ENCODE peak calls at places on chromosomes 6 and 20, in ten cellular contexts. W is A549, D is thyroid gland, V is IMR-90, I is sigmoid colon, B is HCT116, Y is lower leg skin, T is NB4, U is endothelial cell of umbilical vein, S is gastrocnemius medialis. Z is an unnamed sample.

GRCh38 chr6:83098589-83098988 is 31.1 kb downstream of the DOP1A start:
- DNase-seq in D (no peak), Y (no peak), B (no peak), S (no peak), V (no peak), T (no peak), I (no peak), U (no peak), W (no peak), Z (no peak)

GRCh38 chr20:32457476-32457986 is 99.4 kb downstream of the ASXL1 start:
- DNase-seq in I (peak; percentile 83), T (no peak), V (peak; percentile 56), U (peak; percentile 39), S (no peak), W (peak; percentile 97), Y (no peak), B (no peak), D (peak; percentile 91), Z (no peak)

GRCh38 chr6:44298055-44298803 is 14.9 kb downstream of the AARS2 start:
- DNase-seq in S (no peak), W (no peak), D (no peak), Y (no peak), I (no peak), U (no peak), V (no peak), T (peak; percentile 38), B (no peak), Z (no peak)

GRCh38 chr6:18148304-18149025 is 6.4 kb downstream of the TPMT start:
- DNase-seq in U (no peak), I (no peak), S (no peak), D (peak; percentile 11), T (no peak), B (peak; percentile 35), Y (no peak), W (no peak), V (peak; percentile 91), Z (peak; percentile 29)

GRCh38 chr6:46793138-46793537 is at the start of gene MEP1A:
- DNase-seq in T (no peak), D (no peak), I (no peak), B (no peak), W (no peak), U (no peak), V (no peak), Y (no peak), S (no peak), Z (no peak)

GRCh38 chr6:127192911-127193503 is 73.7 kb upstream of the RNF146 start:
- DNase-seq in V (peak; percentile 62), S (no peak), Y (no peak), D (no peak), U (peak; percentile 72), B (no peak), T (peak; percentile 81), I (no peak), W (no peak), Z (no peak)

GRCh38 chr6:143973097-143973979 is 34.7 kb downstream of the PLAGL1 start:
- DNase-seq in V (no peak), U (no peak), D (no peak), I (no peak), B (no peak), T (no peak), S (no peak), W (no peak), Y (no peak), Z (no peak)

GRCh38 chr20:37266940-37267683 is 5.5 kb upstream of the GHRH start:
- DNase-seq in D (no peak), S (no peak), V (no peak), U (no peak), T (no peak), B (no peak), I (no peak), W (no peak), Y (no peak), Z (no peak)

GRCh38 chr20:59618131-59618530 is 13.8 kb downstream of the PHACTR3 start:
- DNase-seq in Y (no peak), I (no peak), D (no peak), B (no peak), W (no peak), T (no peak), V (no peak), U (no peak), S (no peak), Z (no peak)

GRCh38 chr6:109325400-109325801 is 56.9 kb downstream of the CD164 start:
- DNase-seq in I (no peak), T (no peak), W (no peak), D (no peak), Y (no peak), V (no peak), U (no peak), B (no peak), S (no peak), Z (no peak)

GRCh38 chr6:139230421-139230840 is 61.4 kb downstream of the TXLNB start:
- DNase-seq in D (no peak), I (peak; percentile 71), U (no peak), V (peak; percentile 46), T (peak; percentile 52), B (no peak), S (peak; percentile 38), W (no peak), Y (no peak), Z (no peak)
- TF ChIP-seq POLR2A in D (no peak), I (no peak), U (no peak), V (no peak), T (no peak), B (no peak), S (no peak), W (no peak), Y (no peak), Z (no peak)

GRCh38 chr6:37502703-37503485 is 3.2 kb upstream of the CCDC167 start:
- DNase-seq in I (no peak), D (no peak), T (no peak), W (no peak), Y (no peak), U (no peak), S (no peak), B (no peak), V (no peak), Z (no peak)

GRCh38 chr6:37501632-37502466 is 2.2 kb upstream of the CCDC167 start:
- DNase-seq in D (no peak), I (no peak), T (no peak), W (no peak), Y (no peak), V (no peak), U (no peak), S (no peak), B (no peak), Z (no peak)

GRCh38 chr6:37496951-37497885 is 2.5 kb downstream of the CCDC167 start:
- DNase-seq in V (no peak), U (no peak), S (no peak), W (no peak), D (no peak), T (no peak), B (no peak), I (no peak), Y (no peak), Z (no peak)

GRCh38 chr6:37500294-37500608 is 558 bp upstream of the CCDC167 start:
- DNase-seq in D (no peak), T (no peak), Y (no peak), S (no peak), V (no peak), B (no peak), U (no peak), I (no peak), W (no peak), Z (no peak)

DNA sequence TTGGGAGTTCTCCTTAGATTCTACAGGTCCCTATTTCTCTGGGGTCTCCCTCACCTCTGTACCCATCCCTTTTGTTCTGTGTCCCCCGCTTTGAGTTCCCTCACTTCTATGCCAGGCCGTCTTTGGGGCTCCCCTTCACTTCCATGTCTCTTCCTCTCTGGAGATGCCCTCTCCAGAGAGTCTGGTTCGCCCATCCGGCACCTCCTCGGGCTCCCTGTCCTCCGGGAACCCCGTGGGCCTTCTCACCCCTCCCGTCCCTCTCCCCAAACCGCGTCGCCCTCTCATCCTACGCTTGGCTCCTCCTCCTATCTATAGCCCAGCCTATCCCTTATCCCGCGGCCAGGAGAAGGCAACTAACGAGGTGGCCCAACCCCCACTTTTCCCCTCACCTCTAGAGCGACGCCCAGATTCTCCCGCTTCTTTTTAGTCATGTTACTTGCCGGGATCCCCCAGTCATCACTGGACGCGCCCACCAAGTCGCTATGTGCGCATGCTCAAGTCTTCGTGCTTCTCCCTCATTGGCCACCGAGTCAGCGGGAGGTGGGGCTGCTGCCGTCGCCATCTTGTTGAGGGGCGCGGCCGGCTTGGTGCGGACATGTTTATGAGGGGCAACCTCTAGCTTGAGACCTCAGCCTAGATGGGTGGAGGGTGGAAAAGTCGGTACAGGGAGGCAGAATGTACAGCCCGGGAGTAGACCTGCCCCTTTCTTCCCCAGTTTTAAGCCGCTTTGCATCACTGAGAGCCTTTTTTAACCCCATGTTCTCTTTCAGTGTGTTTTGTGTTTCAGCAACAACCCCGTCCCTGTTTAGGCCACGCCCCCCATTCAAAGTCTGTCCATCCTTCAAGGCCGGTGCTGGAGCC is at the start of gene CCDC167:
- DNase-seq in Y (peak; percentile 99), T (peak; percentile 92), S (peak; percentile 85), V (peak; percentile 96), U (peak; percentile 99), B (peak; percentile 97), D (peak; percentile 94), I (peak; percentile 97), W (peak; percentile 88), Z (peak; percentile 96)
- TF ChIP-seq POLR2A in Y (no peak), T (no peak), S (no peak), V (peak; percentile 47), U (no peak), B (peak; percentile 45), D (no peak), I (no peak), W (peak; percentile 29), Z (peak; percentile 69)

DNA sequence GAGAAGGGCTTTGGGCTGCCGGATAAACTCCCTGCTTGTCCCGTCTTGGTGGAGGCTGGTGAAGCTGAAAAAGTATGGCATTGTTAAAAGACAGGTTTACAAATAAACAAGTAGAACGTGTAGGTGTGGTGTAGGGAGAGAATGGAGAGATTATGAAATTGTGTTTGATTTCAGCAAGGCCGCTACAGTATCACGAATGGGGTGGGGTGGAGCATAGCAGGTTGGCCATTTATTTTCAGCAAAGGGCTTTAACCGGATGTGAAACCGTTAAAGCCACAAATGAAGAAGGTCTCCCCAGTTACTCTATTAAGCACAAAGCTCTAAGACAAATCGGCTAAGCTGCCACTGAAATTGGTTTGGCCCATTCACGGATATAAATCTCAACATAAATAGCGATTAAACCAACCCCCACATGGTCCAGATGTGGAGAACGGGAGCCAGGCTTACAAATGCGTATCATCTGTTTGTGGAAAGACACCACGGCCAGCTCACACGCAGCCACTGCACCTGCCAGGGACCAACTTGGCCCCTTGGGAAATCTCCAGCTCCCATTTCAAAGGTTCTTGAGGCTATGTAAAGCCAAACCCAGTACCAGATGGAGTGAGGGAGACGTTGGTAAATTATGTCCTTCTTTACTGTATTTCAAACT is 94.0 kb downstream of the ZMYND8 start:
- DNase-seq in I (no peak), T (no peak), D (no peak), Y (no peak), B (no peak), W (no peak), V (no peak), U (no peak), S (peak; percentile 22), Z (no peak)
- TF ChIP-seq POLR2A in I (no peak), T (no peak), D (no peak), Y (no peak), B (no peak), W (no peak), V (no peak), U (no peak), S (no peak), Z (no peak)

DNA sequence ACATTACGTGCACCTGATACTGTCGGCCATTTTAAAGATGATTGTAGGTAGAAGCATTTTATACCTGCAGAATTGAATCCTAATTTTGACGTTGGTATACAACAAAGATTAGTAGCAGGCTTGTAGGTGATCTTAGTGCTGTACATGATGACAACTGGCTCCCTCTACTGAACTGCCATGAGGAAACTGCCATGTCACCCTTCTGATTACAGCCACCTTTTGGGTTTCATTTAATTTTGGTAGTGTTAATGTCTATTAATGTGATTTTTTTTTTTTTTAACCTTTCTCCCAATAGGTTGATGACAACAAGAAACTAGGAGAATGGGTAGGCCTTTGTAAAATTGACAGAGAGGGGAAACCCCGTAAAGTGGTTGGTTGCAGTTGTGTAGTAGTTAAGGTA is 2.3 kb downstream of the RPS12 start:
- DNase-seq in I (no peak), B (no peak), W (no peak), Y (no peak), D (no peak), T (peak; percentile 13), U (no peak), S (no peak), V (no peak), Z (no peak)
- TF ChIP-seq POLR2A in I (no peak), B (no peak), W (no peak), Y (no peak), D (no peak), T (no peak), U (no peak), S (no peak), V (no peak), Z (no peak)

Z was measured in H54.